ENCODE peak calls at places on chromosomes 2 and 18, in four cellular contexts. One of them, this sample, is unnamed.
A peak's percentile ranks its signal among the peaks of the same experiment; 100 is the strongest.

GRCh38 chr2:229409751-229410181 is 138.7 kb upstream of the PID1 start:
- DNase-seq in Caco-2: no peak
- DNase-seq in small intestine: no peak
- DNase-seq in SJSA1: peak; percentile 3
- DNase-seq in this sample: no peak

GRCh38 chr2:234989183-234989701 is 37.4 kb downstream of the SH3BP4 start:
- DNase-seq in Caco-2: no peak
- DNase-seq in small intestine: peak; percentile 80
- DNase-seq in SJSA1: no peak
- DNase-seq in this sample: peak; percentile 92

GRCh38 chr2:36597532-36598377 is at the start of gene FEZ2:
- DNase-seq in Caco-2: peak; percentile 87
- DNase-seq in small intestine: peak; percentile 71
- DNase-seq in SJSA1: peak; percentile 76
- DNase-seq in this sample: peak; percentile 80

GRCh38 chr2:131058905-131059304 is 34.4 kb downstream of the FAM168B start:
- DNase-seq in Caco-2: no peak
- DNase-seq in small intestine: no peak
- DNase-seq in SJSA1: no peak
- DNase-seq in this sample: no peak

GRCh38 chr2:693606-694005 is 16.4 kb upstream of the TMEM18 start:
- DNase-seq in Caco-2: no peak
- DNase-seq in small intestine: no peak
- DNase-seq in SJSA1: no peak
- DNase-seq in this sample: no peak

GRCh38 chr2:1864981-1865421 is 120.7 kb upstream of the PXDN start:
- DNase-seq in Caco-2: no peak
- DNase-seq in small intestine: no peak
- DNase-seq in SJSA1: no peak
- DNase-seq in this sample: no peak

GRCh38 chr18:3526421-3527354 is 76.7 kb downstream of the TGIF1 start:
- DNase-seq in Caco-2: peak; percentile 59
- DNase-seq in small intestine: peak; percentile 23
- DNase-seq in SJSA1: no peak
- DNase-seq in this sample: no peak

GRCh38 chr18:59715966-59716369 is 18.7 kb upstream of the CCBE1 start:
- DNase-seq in Caco-2: no peak
- DNase-seq in small intestine: no peak
- DNase-seq in SJSA1: peak; percentile 68
- DNase-seq in this sample: no peak

GRCh38 chr2:18545384-18545783 is 15.1 kb downstream of the RDH14 start:
- DNase-seq in Caco-2: no peak
- DNase-seq in small intestine: no peak
- DNase-seq in SJSA1: no peak
- DNase-seq in this sample: no peak

GRCh38 chr2:36277146-36277808 is 78.3 kb upstream of the CRIM1 start:
- DNase-seq in Caco-2: no peak
- DNase-seq in small intestine: no peak
- DNase-seq in SJSA1: peak; percentile 16
- DNase-seq in this sample: no peak

GRCh38 chr2:203732072-203732952 is 25.9 kb downstream of the CD28 start:
- DNase-seq in Caco-2: no peak
- DNase-seq in small intestine: no peak
- DNase-seq in SJSA1: no peak
- DNase-seq in this sample: no peak

GRCh38 chr2:16623046-16623445 is 42.6 kb downstream of the CYRIA start:
- DNase-seq in Caco-2: no peak
- DNase-seq in small intestine: no peak
- DNase-seq in SJSA1: no peak
- DNase-seq in this sample: no peak

GRCh38 chr18:8609711-8610441 is 639 bp downstream of the RAB12 start:
- DNase-seq in Caco-2: no peak
- DNase-seq in small intestine: peak; percentile 19
- DNase-seq in SJSA1: peak; percentile 46
- DNase-seq in this sample: peak; percentile 21

GRCh38 chr2:179440642-179441251 is 176.1 kb upstream of the SESTD1 start:
- DNase-seq in Caco-2: no peak
- DNase-seq in small intestine: peak; percentile 41
- DNase-seq in SJSA1: peak; percentile 24
- DNase-seq in this sample: no peak

GRCh38 chr2:42770288-42771131 is 6.6 kb upstream of the OXER1 start:
- DNase-seq in Caco-2: no peak
- DNase-seq in small intestine: no peak
- DNase-seq in SJSA1: no peak
- DNase-seq in this sample: peak; percentile 67

GRCh38 chr2:237501892-237502513 is 15.0 kb downstream of the MLPH start:
- DNase-seq in Caco-2: no peak
- DNase-seq in small intestine: no peak
- DNase-seq in SJSA1: peak; percentile 54
- DNase-seq in this sample: no peak

GRCh38 chr2:132366787-132367186 is 49.8 kb upstream of the GPR39 start:
- DNase-seq in Caco-2: no peak
- DNase-seq in small intestine: no peak
- DNase-seq in SJSA1: no peak
- DNase-seq in this sample: no peak

GRCh38 chr2:37730037-37730813 is 58.8 kb upstream of the CDC42EP3 start:
- DNase-seq in Caco-2: no peak
- DNase-seq in small intestine: no peak
- DNase-seq in SJSA1: no peak
- DNase-seq in this sample: no peak

GRCh38 chr18:9866627-9867453 is 18.9 kb upstream of the TXNDC2 start:
- DNase-seq in Caco-2: no peak
- DNase-seq in small intestine: no peak
- DNase-seq in SJSA1: no peak
- DNase-seq in this sample: no peak

GRCh38 chr2:216871333-216871934 is 11.6 kb upstream of the TNP1 start:
- DNase-seq in Caco-2: no peak
- DNase-seq in small intestine: peak; percentile 64
- DNase-seq in SJSA1: no peak
- DNase-seq in this sample: no peak

GRCh38 chr2:168060956-168061750 is 186.2 kb downstream of the STK39 start:
- DNase-seq in Caco-2: no peak
- DNase-seq in small intestine: peak; percentile 25
- DNase-seq in SJSA1: no peak
- DNase-seq in this sample: no peak

GRCh38 chr2:200795044-200795443 is 16.7 kb upstream of the BZW1 start:
- DNase-seq in Caco-2: peak; percentile 52
- DNase-seq in small intestine: no peak
- DNase-seq in SJSA1: no peak
- DNase-seq in this sample: peak; percentile 25

GRCh38 chr2:164843346-164843841 is 1.8 kb upstream of the COBLL1 start:
- DNase-seq in Caco-2: no peak
- DNase-seq in small intestine: peak; percentile 85
- DNase-seq in SJSA1: no peak
- DNase-seq in this sample: no peak

GRCh38 chr2:237075749-237076599 is 9.7 kb upstream of the COPS8 start:
- DNase-seq in Caco-2: peak; percentile 63
- DNase-seq in small intestine: no peak
- DNase-seq in SJSA1: no peak
- DNase-seq in this sample: no peak

GRCh38 chr18:54205951-54206350 is 18.5 kb downstream of the MBD2 start:
- DNase-seq in Caco-2: no peak
- DNase-seq in small intestine: no peak
- DNase-seq in SJSA1: no peak
- DNase-seq in this sample: no peak

GRCh38 chr2:199739413-199740110 is 111.4 kb downstream of the FTCDNL1 start:
- DNase-seq in Caco-2: peak; percentile 66
- DNase-seq in small intestine: peak; percentile 45
- DNase-seq in SJSA1: peak; percentile 38
- DNase-seq in this sample: peak; percentile 48

GRCh38 chr2:27776696-27777095 is 5.2 kb downstream of the MRPL33 start:
- DNase-seq in Caco-2: no peak
- DNase-seq in small intestine: no peak
- DNase-seq in SJSA1: no peak
- DNase-seq in this sample: no peak
- H3K4me1 ChIP-seq in Caco-2: peaks cover 9% of the 10 kb centered on the region
- H3K4me1 ChIP-seq in small intestine: peaks cover 2% of the 10 kb centered on the region
- H3K4me1 ChIP-seq in SJSA1: peaks cover 13% of the 10 kb centered on the region
- H3K4me1 ChIP-seq in this sample: peaks cover 6% of the 10 kb centered on the region

GRCh38 chr18:49563701-49564100 is 1.8 kb downstream of the LIPG start:
- DNase-seq in Caco-2: no peak
- DNase-seq in small intestine: no peak
- DNase-seq in SJSA1: no peak
- DNase-seq in this sample: no peak
- H3K4me3 ChIP-seq in Caco-2: peak overlapping the region; percentile 56
- H3K4me3 ChIP-seq in small intestine: no peak overlapping the region
- H3K4me3 ChIP-seq in SJSA1: no peak overlapping the region
- H3K4me3 ChIP-seq in this sample: no peak overlapping the region

GRCh38 chr18:23141022-23141999 is 6.0 kb downstream of the CABLES1 start:
- DNase-seq in Caco-2: peak; percentile 66
- DNase-seq in small intestine: peak; percentile 97
- DNase-seq in SJSA1: no peak
- DNase-seq in this sample: peak; percentile 76
- H3K4me1 ChIP-seq in Caco-2: peaks cover 48% of the 10 kb centered on the region
- H3K4me1 ChIP-seq in small intestine: peaks cover 13% of the 10 kb centered on the region
- H3K4me1 ChIP-seq in SJSA1: peaks cover 12% of the 10 kb centered on the region
- H3K4me1 ChIP-seq in this sample: peaks cover 13% of the 10 kb centered on the region

GRCh38 chr2:100968146-100969145 is 33.6 kb upstream of the RPL31 start:
- DNase-seq in Caco-2: no peak
- DNase-seq in small intestine: no peak
- DNase-seq in SJSA1: no peak
- DNase-seq in this sample: peak; percentile 42

GRCh38 chr2:100972452-100972851 is 29.6 kb upstream of the RPL31 start:
- DNase-seq in Caco-2: no peak
- DNase-seq in small intestine: no peak
- DNase-seq in SJSA1: no peak
- DNase-seq in this sample: no peak

GRCh38 chr2:100967716-100968115 is 34.4 kb upstream of the RPL31 start:
- DNase-seq in Caco-2: no peak
- DNase-seq in small intestine: no peak
- DNase-seq in SJSA1: no peak
- DNase-seq in this sample: no peak

GRCh38 chr2:100969998-100970397 is 32.1 kb upstream of the RPL31 start:
- DNase-seq in Caco-2: no peak
- DNase-seq in small intestine: no peak
- DNase-seq in SJSA1: no peak
- DNase-seq in this sample: no peak

DNA sequence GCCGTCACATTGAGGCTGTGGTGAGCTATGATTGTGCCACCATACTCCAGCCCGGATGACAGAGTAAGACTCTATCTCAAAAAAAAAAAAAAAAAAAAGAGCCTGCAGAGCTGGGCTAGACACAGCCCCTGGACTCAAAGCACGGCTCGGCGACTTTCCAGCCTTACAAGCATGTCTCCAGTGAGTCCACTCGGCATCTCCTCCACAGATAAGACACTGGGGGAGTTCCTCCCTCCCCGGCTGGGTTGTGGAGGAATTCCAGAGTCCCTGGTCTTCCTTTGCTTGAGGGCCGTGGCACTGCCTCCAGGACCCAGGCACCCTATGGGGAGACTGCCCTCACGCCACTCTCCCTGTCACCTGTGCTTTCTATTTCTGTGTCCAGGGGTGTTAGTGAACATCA is 30.9 kb upstream of the RPL31 start:
- DNase-seq in Caco-2: no peak
- DNase-seq in small intestine: no peak
- DNase-seq in SJSA1: no peak
- DNase-seq in this sample: peak; percentile 73
- H3K4me3 ChIP-seq in Caco-2: no peak overlapping the region
- H3K4me3 ChIP-seq in small intestine: no peak overlapping the region
- H3K4me3 ChIP-seq in SJSA1: no peak overlapping the region
- H3K4me3 ChIP-seq in this sample: no peak overlapping the region

GRCh38 chr2:54479422-54479821 is 23.3 kb downstream of the SPTBN1 start:
- DNase-seq in Caco-2: no peak
- DNase-seq in small intestine: peak; percentile 39
- DNase-seq in SJSA1: no peak
- DNase-seq in this sample: no peak
- H3K4me1 ChIP-seq in Caco-2: no peaks in the 10 kb centered on the region
- H3K4me1 ChIP-seq in small intestine: no peaks in the 10 kb centered on the region
- H3K4me1 ChIP-seq in SJSA1: peaks cover 44% of the 10 kb centered on the region
- H3K4me1 ChIP-seq in this sample: peaks cover 31% of the 10 kb centered on the region

GRCh38 chr2:197207106-197207505 is 103.5 kb downstream of the ANKRD44 start:
- DNase-seq in Caco-2: no peak
- DNase-seq in small intestine: no peak
- DNase-seq in SJSA1: peak; percentile 15
- DNase-seq in this sample: no peak

GRCh38 chr2:197209274-197209673 is 101.3 kb downstream of the ANKRD44 start:
- DNase-seq in Caco-2: no peak
- DNase-seq in small intestine: no peak
- DNase-seq in SJSA1: no peak
- DNase-seq in this sample: no peak

GRCh38 chr2:197208841-197209240 is 101.7 kb downstream of the ANKRD44 start:
- DNase-seq in Caco-2: no peak
- DNase-seq in small intestine: peak; percentile 28
- DNase-seq in SJSA1: no peak
- DNase-seq in this sample: no peak

GRCh38 chr2:197208029-197208428 is 102.6 kb downstream of the ANKRD44 start:
- DNase-seq in Caco-2: no peak
- DNase-seq in small intestine: no peak
- DNase-seq in SJSA1: no peak
- DNase-seq in this sample: no peak

GRCh38 chr2:197207608-197208007 is 103.0 kb downstream of the ANKRD44 start:
- DNase-seq in Caco-2: no peak
- DNase-seq in small intestine: no peak
- DNase-seq in SJSA1: no peak
- DNase-seq in this sample: no peak
- H3K4me3 ChIP-seq in Caco-2: no peak overlapping the region
- H3K4me3 ChIP-seq in small intestine: no peak overlapping the region
- H3K4me3 ChIP-seq in SJSA1: no peak overlapping the region
- H3K4me3 ChIP-seq in this sample: no peak overlapping the region

DNA sequence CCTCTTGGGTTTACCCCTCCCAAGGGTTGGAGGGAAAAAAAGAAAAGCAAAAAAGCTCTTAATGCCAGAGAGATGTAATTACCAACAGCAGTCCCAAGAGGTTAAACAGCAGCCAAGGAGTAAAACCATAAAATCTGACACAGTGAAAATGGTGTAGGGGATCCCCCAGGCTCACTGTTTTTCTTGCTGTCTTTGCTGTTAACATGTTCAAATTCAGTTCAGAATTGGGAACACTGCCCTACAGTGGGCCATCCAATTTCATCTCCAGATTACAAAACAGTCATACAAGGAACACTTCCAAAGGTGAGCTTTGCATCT is 54.5 kb downstream of the PLEKHM3 start:
- DNase-seq in Caco-2: no peak
- DNase-seq in small intestine: peak; percentile 25
- DNase-seq in SJSA1: no peak
- DNase-seq in this sample: no peak
- H3K4me1 ChIP-seq in Caco-2: peaks cover 44% of the 10 kb centered on the region
- H3K4me1 ChIP-seq in small intestine: peaks cover 8% of the 10 kb centered on the region
- H3K4me1 ChIP-seq in SJSA1: no peaks in the 10 kb centered on the region
- H3K4me1 ChIP-seq in this sample: no peaks in the 10 kb centered on the region

DNA sequence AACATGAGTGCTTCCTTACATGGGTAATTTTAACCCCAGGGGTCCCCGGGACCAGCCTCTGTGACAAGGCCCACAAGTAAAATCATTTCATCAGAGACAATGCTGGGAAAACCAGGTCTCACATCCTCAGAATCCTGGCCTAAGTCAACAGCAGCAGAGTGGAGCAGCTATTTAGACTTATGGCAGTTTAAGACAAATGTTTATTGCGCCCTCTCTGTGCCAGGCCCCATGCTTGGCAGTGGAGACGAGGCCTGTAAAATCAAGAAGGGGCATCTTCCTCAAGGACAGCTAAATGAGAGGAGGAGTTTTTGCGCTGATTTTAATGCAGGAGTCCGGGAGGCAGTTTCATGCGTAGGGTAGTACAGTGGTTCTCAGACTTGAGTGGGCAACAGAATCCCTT is 56.0 kb upstream of the ACAA2 start:
- DNase-seq in Caco-2: no peak
- DNase-seq in small intestine: no peak
- DNase-seq in SJSA1: no peak
- DNase-seq in this sample: no peak
- H3K4me3 ChIP-seq in Caco-2: no peak overlapping the region
- H3K4me3 ChIP-seq in small intestine: no peak overlapping the region
- H3K4me3 ChIP-seq in SJSA1: no peak overlapping the region
- H3K4me3 ChIP-seq in this sample: no peak overlapping the region

GRCh38 chr2:126661702-126662465 is 5.9 kb downstream of the GYPC start:
- DNase-seq in Caco-2: no peak
- DNase-seq in small intestine: no peak
- DNase-seq in SJSA1: no peak
- DNase-seq in this sample: no peak
- H3K4me1 ChIP-seq in Caco-2: no peaks in the 10 kb centered on the region
- H3K4me1 ChIP-seq in small intestine: no peaks in the 10 kb centered on the region
- H3K4me1 ChIP-seq in SJSA1: no peaks in the 10 kb centered on the region
- H3K4me1 ChIP-seq in this sample: peaks cover 26% of the 10 kb centered on the region